ENCODE peak calls at places on chromosomes 11 and 22, in nine cellular contexts. E is aorta; T is astrocyte of the cerebellum; O is heart left ventricle; L is HCT116; Z is tibial artery; R is kidney; A is CD4-positive, CD25-positive, alpha-beta regulatory T cell; U is hepatocyte. B is an unnamed sample.
A peak's percentile ranks its signal among the peaks of the same experiment; 100 is the strongest.

GRCh38 chr22:49964493-49965290 is 4.1 kb downstream of the PIM3 start:
- DNase-seq in L (no peak), U (peak; percentile 10), A (no peak), Z (peak; percentile 68), R (peak; percentile 74), O (peak; percentile 16), T (no peak), E (no peak), B (peak; percentile 13)

GRCh38 chr11:22192642-22193347 is at the start of gene ANO5:
- DNase-seq in Z (peak; percentile 83), T (no peak), E (peak; percentile 73), O (peak; percentile 81), U (peak; percentile 78), L (no peak), R (peak; percentile 79), A (no peak), B (peak; percentile 76)

GRCh38 chr11:130522284-130522961 is 74.0 kb downstream of the ADAMTS15 start:
- DNase-seq in A (no peak), Z (peak; percentile 98), R (peak; percentile 96), E (peak; percentile 94), O (peak; percentile 93), U (peak; percentile 94), L (peak; percentile 48), T (peak; percentile 84), B (no peak)

GRCh38 chr11:61417670-61418069 is 12.1 kb downstream of the CPSF7 start:
- DNase-seq in R (no peak), O (no peak), A (no peak), E (no peak), T (no peak), Z (no peak), U (no peak), L (no peak), B (no peak)

GRCh38 chr22:24996420-24996952 is 44.0 kb downstream of the KIAA1671 start:
- DNase-seq in E (no peak), Z (no peak), T (no peak), U (peak; percentile 53), A (no peak), L (peak; percentile 49), R (no peak), O (peak; percentile 54), B (no peak)

GRCh38 chr22:29382575-29383328 is 5.6 kb downstream of the AP1B1 start:
- DNase-seq in R (no peak), Z (peak; percentile 59), U (peak; percentile 68), O (no peak), E (no peak), L (no peak), T (no peak), A (no peak), B (no peak)

GRCh38 chr11:66974724-66975402 is at the start of gene C11orf86:
- DNase-seq in T (no peak), U (peak; percentile 42), O (no peak), Z (no peak), A (no peak), L (no peak), E (no peak), R (no peak), B (no peak)

GRCh38 chr22:20885017-20885556 is 26.3 kb downstream of the SNAP29 start:
- DNase-seq in R (no peak), A (no peak), L (no peak), Z (no peak), U (no peak), E (no peak), O (no peak), T (no peak), B (no peak)

GRCh38 chr11:118276422-118276821 is 12.3 kb upstream of the MPZL2 start:
- DNase-seq in A (no peak), E (no peak), U (no peak), T (no peak), R (no peak), O (no peak), L (no peak), Z (no peak), B (no peak)

GRCh38 chr11:45532552-45532951 is 132.9 kb downstream of the CHST1 start:
- DNase-seq in T (no peak), O (no peak), Z (no peak), R (no peak), A (no peak), E (no peak), L (no peak), U (no peak), B (no peak)

GRCh38 chr11:73311394-73311869 is 3.4 kb downstream of the ARHGEF17 start:
- DNase-seq in R (peak; percentile 79), O (no peak), E (peak; percentile 55), U (no peak), A (no peak), L (no peak), T (no peak), Z (peak; percentile 82), B (no peak)
- H3K4me3 ChIP-seq in R (peak overlapping the region; percentile 53), O (peak overlapping the region; percentile 20), E (peak overlapping the region; percentile 46), U (no peak overlapping the region), A (no peak overlapping the region), L (no peak overlapping the region), T (peak overlapping the region; percentile 75), Z (peak overlapping the region; percentile 92), B (no peak overlapping the region)

DNA sequence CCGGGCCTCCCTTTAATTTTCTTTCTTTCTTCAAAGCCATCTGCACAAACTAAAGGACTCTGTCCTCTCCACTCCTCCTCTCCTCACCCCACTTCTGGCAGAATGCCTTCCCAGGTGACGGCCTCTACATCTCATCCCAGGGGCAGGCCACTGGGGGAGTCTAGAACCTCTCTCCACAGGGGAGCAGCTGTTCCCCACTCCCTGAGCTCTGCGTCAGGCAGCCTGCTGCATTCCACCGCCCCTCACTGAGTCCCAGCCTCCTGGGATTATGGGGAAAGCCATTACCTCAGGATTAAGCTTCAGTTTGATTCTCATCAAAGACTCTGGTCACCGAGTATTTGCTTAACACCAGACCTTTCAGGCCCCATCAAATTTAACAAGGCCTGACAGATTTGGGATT is 405.9 kb downstream of the NXPE2 start:
- DNase-seq in U (no peak), A (no peak), R (no peak), T (no peak), O (no peak), E (no peak), Z (no peak), L (no peak), B (no peak)
- H3K4me3 ChIP-seq in U (no peak overlapping the region), A (no peak overlapping the region), R (no peak overlapping the region), T (no peak overlapping the region), O (no peak overlapping the region), E (no peak overlapping the region), Z (no peak overlapping the region), L (no peak overlapping the region), B (no peak overlapping the region)

DNA sequence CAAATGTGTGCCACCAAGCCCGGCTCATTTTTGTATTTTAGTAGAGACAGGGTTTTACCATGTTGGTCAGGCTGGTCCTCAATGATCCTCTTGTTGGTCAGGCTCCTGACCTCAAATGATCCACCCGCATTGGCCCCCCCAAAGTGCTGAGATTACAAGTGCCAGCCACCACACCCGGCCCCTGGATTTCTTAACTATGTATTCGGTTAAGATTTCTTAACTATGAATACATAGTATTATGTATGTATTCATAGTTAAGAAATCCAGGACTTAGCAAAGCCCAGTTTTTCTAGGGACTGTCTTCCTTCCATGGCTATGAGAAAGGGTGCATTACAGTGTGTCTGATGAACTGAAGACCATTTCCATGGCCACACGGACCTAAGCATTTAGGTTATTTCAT is 1.7 kb downstream of the C11orf91 start:
- DNase-seq in O (no peak), Z (no peak), T (no peak), L (no peak), R (no peak), U (no peak), E (no peak), A (no peak), B (no peak)
- H3K4me3 ChIP-seq in O (no peak overlapping the region), Z (no peak overlapping the region), T (no peak overlapping the region), L (no peak overlapping the region), R (no peak overlapping the region), U (no peak overlapping the region), E (no peak overlapping the region), A (no peak overlapping the region), B (no peak overlapping the region)

GRCh38 chr22:46061124-46061410 is 84.1 kb upstream of the WNT7B start:
- DNase-seq in L (no peak), T (no peak), U (no peak), O (no peak), A (no peak), Z (no peak), R (no peak), E (no peak), B (no peak)
- H3K4me3 ChIP-seq in L (no peak overlapping the region), T (no peak overlapping the region), U (no peak overlapping the region), O (no peak overlapping the region), A (no peak overlapping the region), Z (no peak overlapping the region), R (no peak overlapping the region), E (no peak overlapping the region), B (no peak overlapping the region)

GRCh38 chr11:1825785-1826451 is 8.9 kb upstream of the SYT8 start:
- DNase-seq in L (no peak), A (no peak), U (no peak), Z (peak; percentile 67), T (no peak), E (peak; percentile 52), R (no peak), O (no peak), B (no peak)

GRCh38 chr11:1828542-1828941 is 6.2 kb upstream of the SYT8 start:
- DNase-seq in U (no peak), Z (peak; percentile 61), E (no peak), T (no peak), L (no peak), O (no peak), R (peak; percentile 49), A (no peak), B (no peak)

GRCh38 chr11:1827931-1828330 is 6.9 kb upstream of the SYT8 start:
- DNase-seq in E (peak; percentile 47), R (peak; percentile 67), A (no peak), U (no peak), L (no peak), Z (peak; percentile 65), T (no peak), O (no peak), B (no peak)

GRCh38 chr11:1826552-1827094 is 8.2 kb upstream of the SYT8 start:
- DNase-seq in E (peak; percentile 92), A (no peak), R (peak; percentile 82), O (no peak), T (peak; percentile 63), U (no peak), L (no peak), Z (peak; percentile 94), B (no peak)

GRCh38 chr11:1827095-1827797 is 7.5 kb upstream of the SYT8 start:
- DNase-seq in E (peak; percentile 91), L (no peak), Z (peak; percentile 94), U (peak; percentile 76), O (peak; percentile 73), T (peak; percentile 76), A (no peak), R (peak; percentile 85), B (no peak)
- H3K4me3 ChIP-seq in E (no peak overlapping the region), L (peak overlapping the region; percentile 16), Z (no peak overlapping the region), U (no peak overlapping the region), O (no peak overlapping the region), T (no peak overlapping the region), A (no peak overlapping the region), R (no peak overlapping the region), B (no peak overlapping the region)

GRCh38 chr11:43638717-43639116 is 41.8 kb upstream of the HSD17B12 start:
- DNase-seq in A (no peak), Z (no peak), O (no peak), L (no peak), T (no peak), U (no peak), R (no peak), E (no peak), B (no peak)
- H3K4me3 ChIP-seq in A (no peak overlapping the region), Z (no peak overlapping the region), O (no peak overlapping the region), L (no peak overlapping the region), T (no peak overlapping the region), U (no peak overlapping the region), R (no peak overlapping the region), E (no peak overlapping the region), B (no peak overlapping the region)

GRCh38 chr11:132994038-132994502 is 538.2 kb downstream of the OPCML start:
- DNase-seq in L (no peak), O (no peak), T (no peak), R (no peak), Z (no peak), A (no peak), U (no peak), E (no peak), B (no peak)
- H3K4me3 ChIP-seq in L (no peak overlapping the region), O (no peak overlapping the region), T (peak overlapping the region; percentile 16), R (no peak overlapping the region), Z (no peak overlapping the region), A (no peak overlapping the region), U (no peak overlapping the region), E (no peak overlapping the region), B (no peak overlapping the region)